ENCODE peak calls at places on chromosomes 13 and 19, in ten cellular contexts. W, R, A, F, V, E, K, X, Y and H are unnamed samples.

GRCh38 chr13:68099616-68100015 is 869.5 kb upstream of the PCDH9 start:
- DNase-seq in E (no peak), X (peak), Y (no peak), A (no peak), K (peak), F (peak), R (no peak), W (no peak), V (peak), H (no peak)

GRCh38 chr13:112583592-112584277 is 4.2 kb downstream of the TUBGCP3 start:
- DNase-seq in A (no peak), R (no peak), V (no peak), X (no peak), Y (no peak), E (no peak), K (no peak), F (no peak), W (no peak), H (peak)

GRCh38 chr13:25943666-25944065 is 108.2 kb downstream of the SHISA2 start:
- DNase-seq in E (no peak), W (no peak), F (no peak), A (peak), K (no peak), Y (no peak), X (no peak), V (no peak), R (no peak), H (no peak)

GRCh38 chr13:32022292-32022691 is 9.3 kb upstream of the FRY start:
- DNase-seq in E (no peak), Y (no peak), R (peak), K (no peak), W (no peak), V (no peak), F (no peak), A (no peak), X (no peak), H (no peak)

GRCh38 chr13:113947321-113948033 is 26.4 kb downstream of the C13orf46 start:
- DNase-seq in K (peak), F (peak), W (no peak), E (peak), X (no peak), R (no peak), Y (no peak), V (peak), A (no peak), H (no peak)

GRCh38 chr19:1001538-1002166 is 1.4 kb downstream of the GRIN3B start:
- DNase-seq in X (no peak), Y (no peak), A (peak), F (peak), R (peak), V (no peak), E (peak), W (no peak), K (peak), H (peak)

GRCh38 chr19:46718157-46718933 is 1.4 kb upstream of the PRKD2 start:
- DNase-seq in K (peak), R (no peak), E (peak), V (no peak), W (no peak), A (no peak), X (no peak), Y (no peak), F (peak), H (peak)

GRCh38 chr19:51346742-51347141 is 4.8 kb upstream of the VSIG10L start:
- DNase-seq in R (no peak), X (no peak), K (no peak), A (no peak), W (no peak), F (no peak), V (no peak), E (no peak), Y (no peak), H (no peak)

GRCh38 chr13:106536244-106537034 is 977 bp upstream of the EFNB2 start:
- DNase-seq in A (peak), E (peak), V (peak), Y (peak), F (peak), X (peak), K (peak), W (peak), R (peak), H (peak)

GRCh38 chr19:32876919-32877285 is 7.3 kb upstream of the SLC7A9 start:
- DNase-seq in A (no peak), E (no peak), Y (no peak), R (no peak), V (no peak), W (no peak), X (peak), K (no peak), F (peak), H (no peak)

GRCh38 chr13:94548382-94549240 is 47.3 kb downstream of the TGDS start:
- DNase-seq in Y (no peak), E (peak), R (no peak), K (peak), X (peak), F (peak), A (peak), W (peak), V (peak), H (no peak)

GRCh38 chr13:110448677-110449076 is 112.8 kb downstream of the RAB20 start:
- DNase-seq in K (no peak), R (no peak), W (no peak), V (no peak), Y (no peak), A (no peak), F (no peak), X (no peak), E (no peak), H (no peak)

GRCh38 chr13:95865080-95865597 is 188.1 kb downstream of the UGGT2 start:
- DNase-seq in X (peak), E (no peak), Y (no peak), V (no peak), A (no peak), R (peak), K (no peak), F (no peak), W (no peak), H (no peak)

GRCh38 chr13:37657134-37657533 is 58.6 kb upstream of the POSTN start:
- DNase-seq in R (no peak), X (peak), W (no peak), F (peak), K (peak), V (no peak), A (no peak), Y (no peak), E (no peak), H (no peak)

GRCh38 chr13:44396963-44397580 is 23.4 kb downstream of the SERP2 start:
- DNase-seq in W (no peak), E (no peak), A (no peak), Y (no peak), V (no peak), K (no peak), F (no peak), X (peak), R (peak), H (no peak)

GRCh38 chr13:36212789-36213188 is 1.6 kb downstream of the SOHLH2 start:
- DNase-seq in A (peak), R (no peak), X (no peak), K (no peak), F (no peak), V (no peak), W (no peak), Y (no peak), E (no peak), H (no peak)

GRCh38 chr19:17871878-17872250 is at the start of gene SLC5A5:
- DNase-seq in A (no peak), E (no peak), K (no peak), V (no peak), W (no peak), F (no peak), Y (no peak), X (no peak), R (peak), H (no peak)

GRCh38 chr13:85798999-85799646 is at the start of gene SLITRK6:
- DNase-seq in V (peak), X (peak), E (no peak), Y (peak), W (no peak), F (peak), R (peak), K (peak), A (peak), H (no peak)

GRCh38 chr13:46206138-46206537 is 5.6 kb upstream of the LRRC63 start:
- DNase-seq in V (no peak), Y (no peak), K (no peak), E (no peak), F (no peak), W (no peak), A (no peak), R (no peak), X (no peak), H (no peak)

GRCh38 chr19:50486823-50487515 is 10.3 kb upstream of the GARIN5A start:
- DNase-seq in W (no peak), K (no peak), X (peak), Y (peak), R (no peak), A (peak), F (peak), V (peak), E (no peak), H (peak)

GRCh38 chr13:111247552-111247951 is 72.9 kb upstream of the TEX29 start:
- DNase-seq in A (no peak), W (no peak), V (no peak), F (no peak), Y (no peak), E (peak), R (no peak), X (no peak), K (no peak), H (no peak)

GRCh38 chr19:15239337-15239949 is 7.2 kb upstream of the EPHX3 start:
- DNase-seq in F (no peak), K (no peak), X (no peak), E (no peak), Y (no peak), A (no peak), R (no peak), V (no peak), W (no peak), H (no peak)

GRCh38 chr13:113846639-113847318 is 17.1 kb downstream of the GAS6 start:
- DNase-seq in W (peak), V (no peak), Y (no peak), K (no peak), E (no peak), X (no peak), R (no peak), F (no peak), A (no peak), H (no peak)

GRCh38 chr19:35408284-35409171 is 37.7 kb downstream of the GPR42 start:
- DNase-seq in W (no peak), V (no peak), K (no peak), X (no peak), A (no peak), F (no peak), R (no peak), Y (no peak), E (no peak), H (peak)

GRCh38 chr13:60431108-60431700 is 34.2 kb downstream of the TDRD3 start:
- DNase-seq in W (no peak), K (peak), Y (peak), V (peak), A (peak), E (no peak), X (peak), F (peak), R (peak), H (peak)

GRCh38 chr19:16922949-16923348 is 34.1 kb downstream of the F2RL3 start:
- DNase-seq in W (no peak), Y (no peak), E (no peak), X (no peak), K (no peak), A (no peak), F (no peak), V (no peak), R (no peak), H (no peak)

GRCh38 chr13:101614491-101614890 is 162.0 kb downstream of the ITGBL1 start:
- DNase-seq in W (no peak), Y (no peak), R (no peak), K (no peak), E (no peak), A (no peak), X (no peak), F (no peak), V (no peak), H (no peak)

GRCh38 chr13:33651766-33652165 is 166.2 kb upstream of the RFC3 start:
- DNase-seq in X (no peak), Y (no peak), V (no peak), W (no peak), A (no peak), R (no peak), F (no peak), E (no peak), K (no peak), H (no peak)

GRCh38 chr13:99104396-99104795 is 96.3 kb upstream of the UBAC2 start:
- DNase-seq in E (no peak), Y (no peak), V (no peak), R (no peak), W (no peak), A (no peak), K (no peak), X (no peak), F (no peak), H (no peak)
- TF ChIP-seq CTCF in E (no peak), Y (no peak), V (no peak), R (no peak), W (no peak), A (no peak), K (no peak), X (no peak), F (no peak), H (no peak)

GRCh38 chr13:70098669-70099068 is 9.0 kb upstream of the ATXN8OS start:
- DNase-seq in R (no peak), W (no peak), V (peak), E (no peak), A (peak), K (no peak), X (no peak), Y (no peak), F (no peak), H (no peak)
- TF ChIP-seq CTCF in R (peak), W (no peak), V (peak), E (peak), A (peak), K (peak), X (no peak), Y (no peak), F (no peak), H (peak)

GRCh38 chr13:40452038-40452666 is 214.3 kb downstream of the FOXO1 start:
- DNase-seq in V (no peak), E (no peak), W (no peak), K (no peak), F (no peak), R (no peak), A (no peak), X (no peak), Y (no peak), H (peak)

GRCh38 chr13:40446365-40446764 is 220.1 kb downstream of the FOXO1 start:
- DNase-seq in K (no peak), W (no peak), R (no peak), Y (peak), E (no peak), V (no peak), X (peak), F (no peak), A (no peak), H (no peak)

GRCh38 chr13:40444241-40444640 is 222.2 kb downstream of the FOXO1 start:
- DNase-seq in V (no peak), R (no peak), X (peak), K (no peak), Y (no peak), E (no peak), F (no peak), W (no peak), A (no peak), H (no peak)

GRCh38 chr13:40445557-40445990 is 220.9 kb downstream of the FOXO1 start:
- DNase-seq in R (no peak), F (no peak), W (no peak), V (no peak), X (peak), E (peak), Y (no peak), K (peak), A (no peak), H (peak)

GRCh38 chr13:40447857-40448256 is 218.6 kb downstream of the FOXO1 start:
- DNase-seq in Y (no peak), X (no peak), K (no peak), E (no peak), R (no peak), V (no peak), A (no peak), F (no peak), W (no peak), H (no peak)
- TF ChIP-seq CTCF in Y (no peak), X (no peak), K (no peak), E (no peak), R (no peak), V (no peak), A (no peak), F (no peak), W (no peak), H (no peak)

GRCh38 chr19:41261474-41262190 is 2.5 kb upstream of the HNRNPUL1 start:
- DNase-seq in E (no peak), K (peak), Y (peak), X (peak), F (no peak), V (no peak), R (no peak), W (no peak), A (no peak), H (no peak)

GRCh38 chr19:41263850-41264580 is at the start of gene HNRNPUL1:
- DNase-seq in F (peak), X (peak), V (peak), R (peak), W (peak), E (peak), Y (peak), K (peak), A (peak), H (peak)

GRCh38 chr19:41263042-41263849 is 926 bp upstream of the HNRNPUL1 start:
- DNase-seq in A (no peak), V (no peak), K (peak), R (peak), X (peak), F (peak), W (peak), Y (peak), E (peak), H (peak)

GRCh38 chr19:41265376-41266153 is 1.4 kb downstream of the HNRNPUL1 start:
- DNase-seq in A (peak), V (no peak), E (peak), F (peak), X (peak), R (peak), Y (no peak), W (no peak), K (peak), H (peak)

GRCh38 chr19:41264581-41265375 is 606 bp downstream of the HNRNPUL1 start:
- DNase-seq in Y (no peak), R (peak), K (peak), W (no peak), A (peak), V (no peak), E (peak), X (peak), F (peak), H (peak)
- TF ChIP-seq CTCF in Y (no peak), R (no peak), K (no peak), W (no peak), A (no peak), V (no peak), E (no peak), X (no peak), F (no peak), H (no peak)

DNA sequence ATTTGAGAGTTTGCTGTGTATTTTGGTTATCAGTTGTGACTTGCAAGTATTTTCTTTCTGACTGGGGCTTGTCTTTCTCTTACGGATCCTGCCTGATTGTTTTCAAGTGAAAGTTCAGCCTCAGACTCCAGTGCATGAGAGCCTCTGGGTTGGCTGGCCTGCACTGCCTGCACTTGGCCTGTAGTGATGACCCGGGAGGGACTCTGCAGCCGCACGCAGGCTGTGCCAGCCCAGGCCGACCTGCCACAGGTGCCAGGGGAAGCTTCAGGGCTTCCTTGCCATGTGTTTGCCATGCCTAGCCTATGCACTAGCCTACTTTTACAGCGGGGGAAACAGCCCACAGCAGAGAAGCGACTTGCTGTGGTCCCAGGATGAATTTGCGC is 77.0 kb downstream of the KDM4B start:
- DNase-seq in F (peak), Y (no peak), V (no peak), X (no peak), W (no peak), A (no peak), R (no peak), K (no peak), E (peak), H (no peak)
- TF ChIP-seq CTCF in F (no peak), Y (no peak), V (no peak), X (no peak), W (no peak), A (no peak), R (no peak), K (no peak), E (no peak), H (no peak)

GRCh38 chr13:82850644-82851043 is 1031.6 kb downstream of the SLITRK1 start:
- DNase-seq in X (no peak), V (no peak), E (no peak), R (no peak), K (no peak), A (no peak), W (no peak), Y (no peak), F (no peak), H (no peak)

GRCh38 chr13:82848766-82849165 is 1033.5 kb downstream of the SLITRK1 start:
- DNase-seq in E (no peak), W (no peak), F (no peak), X (no peak), K (no peak), A (no peak), R (no peak), V (no peak), Y (no peak), H (no peak)

GRCh38 chr13:82847595-82847994 is 1034.7 kb downstream of the SLITRK1 start:
- DNase-seq in X (no peak), F (no peak), R (no peak), V (no peak), Y (no peak), K (no peak), A (no peak), E (no peak), W (no peak), H (no peak)
- TF ChIP-seq CTCF in X (no peak), F (no peak), R (no peak), V (peak), Y (no peak), K (peak), A (no peak), E (no peak), W (no peak), H (no peak)